ENCODE peak calls at places on chromosomes 12 and 14, in four cellular contexts. Q is cardiac muscle cell; U is CD4-positive, alpha-beta T cell; P is sigmoid colon. S is an unnamed sample.

GRCh38 chr14:59246566-59246965 is 58.1 kb downstream of the DAAM1 start:
- DNase-seq in Q (no peak), P (no peak), U (no peak), S (no peak)

GRCh38 chr14:52313903-52314481 is at the start of gene PTGER2:
- DNase-seq in U (peak; percentile 69), Q (peak; percentile 94), P (peak; percentile 92), S (peak; percentile 95)

GRCh38 chr14:90617942-90618341 is 198.3 kb downstream of the TTC7B start:
- DNase-seq in U (no peak), Q (no peak), P (peak; percentile 37), S (no peak)

GRCh38 chr12:52372216-52373154 is 5.2 kb upstream of the KRT85 start:
- DNase-seq in U (peak; percentile 54), Q (peak; percentile 96), P (peak; percentile 89), S (peak; percentile 80)

GRCh38 chr12:93358821-93359220 is 18.9 kb upstream of the NUDT4 start:
- DNase-seq in Q (no peak), U (no peak), P (no peak), S (no peak)

GRCh38 chr12:58781609-58782008 is 138.7 kb downstream of the LRIG3 start:
- DNase-seq in Q (no peak), P (no peak), U (no peak), S (no peak)

GRCh38 chr12:7131502-7131866 is 1.3 kb downstream of the CLSTN3 start:
- DNase-seq in P (no peak), U (no peak), Q (no peak), S (no peak)

GRCh38 chr12:12323606-12324005 is 26.4 kb downstream of the MANSC1 start:
- DNase-seq in P (no peak), Q (no peak), U (no peak), S (no peak)

GRCh38 chr12:14885718-14886201 is at the start of gene MGP:
- DNase-seq in U (no peak), P (peak; percentile 90), Q (peak; percentile 98), S (peak; percentile 18)

GRCh38 chr12:90013409-90013808 is 304.8 kb upstream of the ATP2B1 start:
- DNase-seq in U (no peak), Q (peak; percentile 27), P (no peak), S (no peak)

GRCh38 chr12:111767362-111768158 is 827 bp downstream of the ALDH2 start:
- DNase-seq in Q (peak; percentile 35), U (no peak), P (no peak), S (no peak)

GRCh38 chr12:48008950-48009349 is 4.7 kb upstream of the COL2A1 start:
- DNase-seq in P (no peak), Q (no peak), U (no peak), S (no peak)

GRCh38 chr12:6124411-6125151 is at the start of gene VWF:
- DNase-seq in U (no peak), P (no peak), Q (no peak), S (no peak)
- H3K27ac ChIP-seq in U (no peak within 1 kb of the TSS), P (peak within 1 kb of the TSS; percentile 65), Q (no peak within 1 kb of the TSS), S (peak within 1 kb of the TSS; percentile 65)

GRCh38 chr14:104726600-104727451 is 2.8 kb downstream of the ADSS1 start:
- DNase-seq in U (no peak), Q (no peak), P (no peak), S (no peak)
- TF ChIP-seq CTCF in U (no peak), Q (no peak), P (no peak), S (no peak)

DNA sequence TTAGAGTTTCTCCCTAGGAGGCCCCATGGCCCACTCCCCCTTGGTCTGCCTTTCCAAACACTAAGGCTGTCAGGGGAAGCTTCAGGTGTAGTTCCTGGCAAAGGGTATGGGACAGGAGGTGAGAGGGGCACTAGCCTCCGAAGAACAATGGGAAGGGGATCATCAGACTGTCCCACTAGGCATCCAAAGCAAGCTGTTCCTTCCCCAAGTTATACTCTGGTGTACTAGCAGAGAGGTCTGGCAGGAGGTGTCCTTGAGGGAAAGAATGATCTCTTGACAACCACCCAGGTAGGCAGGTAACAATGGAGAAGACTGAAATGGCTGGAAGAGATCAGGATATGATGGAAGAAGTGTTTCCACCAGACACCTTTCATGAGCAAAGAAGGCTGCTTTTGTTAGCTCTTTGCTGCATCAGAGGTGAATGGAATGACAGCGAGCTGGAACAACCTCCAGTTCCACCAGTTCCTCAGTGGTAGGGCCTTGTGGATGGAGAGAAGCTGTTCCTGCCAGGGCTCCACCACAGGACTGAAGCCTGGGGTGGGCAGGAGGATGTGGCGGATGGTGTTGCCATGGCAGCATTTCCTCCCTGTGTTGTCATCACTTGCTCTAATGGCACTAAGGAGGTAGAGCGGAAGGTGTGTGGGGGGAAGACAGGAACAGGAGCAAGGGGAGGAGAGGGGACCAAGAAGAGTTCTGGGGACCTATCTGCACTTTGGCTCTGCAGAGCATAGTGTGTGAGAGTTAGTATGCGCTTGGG is 2.3 kb upstream of the AGAP2 start:
- DNase-seq in U (peak; percentile 76), Q (no peak), P (no peak), S (peak; percentile 88)
- H3K27ac ChIP-seq in U (peak overlapping the region; percentile 83), Q (no peak overlapping the region), P (no peak overlapping the region), S (no peak overlapping the region)

GRCh38 chr14:72597834-72598233 is 296.1 kb downstream of the DPF3 start:
- DNase-seq in P (no peak), U (no peak), Q (no peak), S (no peak)
- TF ChIP-seq CTCF in P (no peak), U (no peak), Q (no peak), S (no peak)

GRCh38 chr12:46464863-46465262 is 92.3 kb upstream of the SLC38A2 start:
- DNase-seq in P (no peak), Q (no peak), U (no peak), S (no peak)

GRCh38 chr12:46462641-46463355 is 90.2 kb upstream of the SLC38A2 start:
- DNase-seq in Q (no peak), P (no peak), U (no peak), S (no peak)

GRCh38 chr12:46468159-46468558 is 95.6 kb upstream of the SLC38A2 start:
- DNase-seq in Q (peak; percentile 81), P (no peak), U (no peak), S (peak; percentile 69)

GRCh38 chr12:46461907-46462605 is 89.5 kb upstream of the SLC38A2 start:
- DNase-seq in Q (no peak), P (no peak), U (no peak), S (no peak)

GRCh38 chr12:46465307-46465706 is 92.7 kb upstream of the SLC38A2 start:
- DNase-seq in U (no peak), P (no peak), Q (no peak), S (no peak)
- H3K27ac ChIP-seq in U (no peak overlapping the region), P (no peak overlapping the region), Q (no peak overlapping the region), S (no peak overlapping the region)